ENCODE peak calls at places on chromosome 4, in four cellular contexts. M, D, Z and Y are unnamed samples.

GRCh38 chr4:147678796-147679549 is 5.0 kb downstream of the PRMT9 start:
- DNase-seq in M (no peak), D (peak), Z (no peak), Y (peak)

GRCh38 chr4:74109116-74109791 is 10.3 kb upstream of the CXCL2 start:
- DNase-seq in M (no peak), D (peak), Z (peak), Y (peak)

GRCh38 chr4:108834787-108835384 is 72.0 kb upstream of the ETNPPL start:
- DNase-seq in M (no peak), D (peak), Z (no peak), Y (peak)

GRCh38 chr4:81627617-81628016 is 155.9 kb upstream of the RASGEF1B start:
- DNase-seq in M (no peak), D (no peak), Z (no peak), Y (no peak)

GRCh38 chr4:121154103-121154515 is 10.0 kb downstream of the TNIP3 start:
- DNase-seq in M (no peak), D (no peak), Z (no peak), Y (no peak)

GRCh38 chr4:112518675-112519074 is 2.7 kb upstream of the NEUROG2 start:
- DNase-seq in M (no peak), D (no peak), Z (no peak), Y (peak)

GRCh38 chr4:21554510-21554909 is 394.1 kb downstream of the KCNIP4 start:
- DNase-seq in M (no peak), D (no peak), Z (no peak), Y (no peak)

GRCh38 chr4:152265149-152265621 is 270.7 kb downstream of the FBXW7 start:
- DNase-seq in M (no peak), D (peak), Z (no peak), Y (no peak)

GRCh38 chr4:8267077-8267476 is 2.5 kb upstream of the HTRA3 start:
- DNase-seq in M (no peak), D (no peak), Z (peak), Y (peak)

GRCh38 chr4:182083681-182084410 is 159.4 kb upstream of the TENM3 start:
- DNase-seq in M (no peak), D (peak), Z (no peak), Y (no peak)

GRCh38 chr4:72987741-72988729 is 81.5 kb downstream of the COX18 start:
- DNase-seq in M (no peak), D (peak), Z (no peak), Y (no peak)

GRCh38 chr4:8343051-8343966 is 73.8 kb downstream of the HTRA3 start:
- DNase-seq in M (no peak), D (no peak), Z (no peak), Y (no peak)

GRCh38 chr4:56755901-56756300 is 65.6 kb downstream of the SPINK2 start:
- DNase-seq in M (no peak), D (no peak), Z (no peak), Y (peak)

GRCh38 chr4:89829470-89830138 is 7.4 kb downstream of the SNCA start:
- DNase-seq in M (no peak), D (peak), Z (no peak), Y (no peak)

GRCh38 chr4:52961666-52962412 is 99.7 kb downstream of the RASL11B start:
- DNase-seq in M (no peak), D (no peak), Z (no peak), Y (no peak)

GRCh38 chr4:76984788-76985211 is 35.2 kb downstream of the SEPTIN11 start:
- DNase-seq in M (no peak), D (peak), Z (peak), Y (no peak)

GRCh38 chr4:153348006-153348405 is 3.5 kb downstream of the MND1 start:
- DNase-seq in M (no peak), D (peak), Z (no peak), Y (no peak)

GRCh38 chr4:76087007-76087769 is 12.7 kb downstream of the ART3 start:
- DNase-seq in M (no peak), D (peak), Z (peak), Y (peak)

GRCh38 chr4:76881375-76881774 is 16.6 kb downstream of the SOWAHB start:
- DNase-seq in M (no peak), D (no peak), Z (no peak), Y (no peak)

GRCh38 chr4:141078871-141079270 is 54.4 kb downstream of the RNF150 start:
- DNase-seq in M (no peak), D (peak), Z (no peak), Y (no peak)